ENCODE peak calls at places on chromosomes 6 and 20, in ten cellular contexts. T is A549; X is lower lobe of right lung; G is CD8-positive, alpha-beta T cell; N is psoas muscle; R is tibial artery; C is foreskin keratinocyte; F is RWPE1; K is ovary; P is heart left ventricle. B is an unnamed sample.

GRCh38 chr20:33005132-33005566 is 916 bp upstream of the SUN5 start:
- DNase-seq in P (no peak), K (no peak), R (no peak), X (no peak), N (no peak), G (no peak), F (no peak), T (peak; percentile 43), C (no peak), B (no peak)

GRCh38 chr20:32652739-32653526 is 20.8 kb downstream of the C20orf203 start:
- DNase-seq in F (peak; percentile 95), X (peak; percentile 86), C (peak; percentile 48), R (peak; percentile 81), P (peak; percentile 85), K (peak; percentile 85), T (peak; percentile 76), N (peak; percentile 89), G (peak; percentile 88), B (peak; percentile 82)

GRCh38 chr20:53405070-53405603 is 188.5 kb downstream of the ZNF217 start:
- DNase-seq in X (no peak), F (no peak), T (no peak), G (no peak), R (no peak), K (no peak), C (no peak), N (no peak), P (no peak), B (no peak)

GRCh38 chr20:53087034-53087777 is 115.0 kb downstream of the TSHZ2 start:
- DNase-seq in K (no peak), X (no peak), N (no peak), P (no peak), R (no peak), T (no peak), F (no peak), C (no peak), G (no peak), B (no peak)

GRCh38 chr20:59802471-59803221 is 130.8 kb downstream of the SYCP2 start:
- DNase-seq in G (no peak), P (no peak), X (no peak), F (no peak), N (no peak), R (no peak), T (no peak), C (no peak), K (no peak), B (no peak)

GRCh38 chr20:38550274-38550673 is 30.7 kb upstream of the ADIG start:
- DNase-seq in R (no peak), K (no peak), P (no peak), C (no peak), T (no peak), N (no peak), G (no peak), F (peak; percentile 37), X (no peak), B (no peak)

GRCh38 chr20:40990542-40991120 is 38.0 kb upstream of the TOP1 start:
- DNase-seq in G (peak; percentile 68), F (peak; percentile 99), R (peak; percentile 88), C (peak; percentile 77), X (peak; percentile 82), K (peak; percentile 74), N (peak; percentile 83), T (peak; percentile 85), P (peak; percentile 82), B (peak; percentile 79)

GRCh38 chr6:30885481-30885998 is 1.2 kb downstream of the DDR1 start:
- DNase-seq in N (no peak), X (no peak), C (peak; percentile 77), G (no peak), T (peak; percentile 60), R (peak; percentile 62), F (peak; percentile 46), K (no peak), P (no peak), B (peak; percentile 33)

GRCh38 chr20:49680475-49680874 is 33.2 kb downstream of the B4GALT5 start:
- DNase-seq in K (no peak), C (no peak), T (no peak), R (no peak), G (no peak), F (no peak), X (no peak), N (no peak), P (no peak), B (no peak)

GRCh38 chr6:160355001-160355400 is 6.8 kb downstream of the SLC22A3 start:
- DNase-seq in G (no peak), P (no peak), X (no peak), C (peak; percentile 72), F (peak; percentile 76), K (no peak), R (peak; percentile 80), T (peak; percentile 56), N (no peak), B (no peak)

GRCh38 chr20:49888341-49889244 is 26.7 kb downstream of the SPATA2 start:
- DNase-seq in N (no peak), T (peak; percentile 66), P (no peak), R (peak; percentile 72), C (peak; percentile 13), X (no peak), G (peak; percentile 53), F (peak; percentile 77), K (peak; percentile 63), B (peak; percentile 86)

GRCh38 chr20:37316116-37316774 is 26.8 kb downstream of the MANBAL start:
- DNase-seq in F (no peak), C (no peak), X (no peak), R (no peak), T (no peak), N (no peak), G (peak; percentile 26), P (no peak), K (no peak), B (no peak)

GRCh38 chr6:156427345-156427744 is 349.8 kb upstream of the ARID1B start:
- DNase-seq in P (peak; percentile 75), N (no peak), C (peak; percentile 96), X (no peak), K (no peak), G (no peak), F (peak; percentile 61), R (peak; percentile 89), T (peak; percentile 57), B (peak; percentile 20)

GRCh38 chr20:63153254-63154221 is 62.4 kb downstream of the YTHDF1 start:
- DNase-seq in P (peak; percentile 5), R (no peak), X (no peak), G (no peak), N (peak; percentile 14), K (no peak), C (no peak), F (no peak), T (no peak), B (peak; percentile 22)

GRCh38 chr6:47653706-47654105 is 44.7 kb upstream of the ADGRF4 start:
- DNase-seq in X (no peak), P (no peak), R (no peak), G (no peak), F (no peak), N (no peak), T (no peak), C (no peak), K (no peak), B (no peak)

GRCh38 chr6:162509821-162510220 is 217.7 kb downstream of the PRKN start:
- DNase-seq in K (no peak), X (no peak), N (no peak), T (no peak), R (no peak), C (no peak), F (no peak), G (no peak), P (no peak), B (no peak)

GRCh38 chr6:165231581-165232276 is 77.7 kb downstream of the C6orf118 start:
- DNase-seq in F (peak; percentile 29), C (peak; percentile 9), P (peak; percentile 31), K (no peak), N (no peak), R (no peak), X (no peak), T (peak; percentile 39), G (no peak), B (no peak)

GRCh38 chr20:25484911-25485511 is 77.5 kb downstream of the GINS1 start:
- DNase-seq in K (no peak), R (no peak), G (no peak), P (no peak), X (no peak), T (no peak), N (no peak), F (peak; percentile 61), C (peak; percentile 93), B (no peak)

GRCh38 chr20:6008254-6008653 is 45.6 kb downstream of the LRRN4 start:
- DNase-seq in X (peak; percentile 64), F (peak; percentile 86), G (no peak), K (peak; percentile 48), R (peak; percentile 83), C (peak; percentile 91), T (peak; percentile 78), P (peak; percentile 67), N (peak; percentile 78), B (no peak)

GRCh38 chr20:46930940-46931339 is 36.3 kb downstream of the EYA2 start:
- DNase-seq in K (no peak), F (no peak), R (no peak), X (no peak), T (no peak), P (no peak), C (no peak), G (no peak), N (no peak), B (no peak)
- H3K27ac ChIP-seq in K (no peak overlapping the region), F (no peak overlapping the region), R (no peak overlapping the region), X (no peak overlapping the region), T (no peak overlapping the region), P (no peak overlapping the region), C (no peak overlapping the region), G (no peak overlapping the region), N (no peak overlapping the region), B (peak overlapping the region; percentile 36)

DNA sequence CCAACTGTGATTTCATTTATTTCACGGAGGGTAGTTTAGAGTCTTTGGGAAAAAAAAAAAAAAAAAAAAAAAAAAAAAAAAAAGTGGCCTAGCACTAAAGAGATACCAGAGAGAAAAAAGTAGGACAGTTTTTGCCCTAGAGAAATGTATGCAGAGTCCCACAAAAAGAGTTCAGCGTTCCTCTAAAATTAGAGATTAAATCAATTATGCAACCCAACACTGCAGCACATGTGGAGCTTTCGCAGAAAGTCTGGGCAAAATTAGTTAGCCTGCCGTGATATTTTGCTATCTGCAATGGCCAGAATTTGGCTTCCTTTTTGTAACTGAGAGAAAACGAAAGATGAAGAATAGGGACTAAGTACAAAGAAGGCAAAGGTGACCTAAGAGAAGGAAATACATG is 309.8 kb downstream of the PKHD1 start:
- DNase-seq in P (no peak), R (no peak), X (no peak), C (no peak), K (no peak), T (no peak), N (no peak), F (no peak), G (no peak), B (no peak)
- H3K27ac ChIP-seq in P (no peak overlapping the region), R (no peak overlapping the region), X (no peak overlapping the region), C (no peak overlapping the region), K (no peak overlapping the region), T (no peak overlapping the region), N (no peak overlapping the region), F (no peak overlapping the region), G (no peak overlapping the region), B (no peak overlapping the region)

GRCh38 chr20:13819885-13820645 is 35.2 kb downstream of the NDUFAF5 start:
- DNase-seq in K (peak; percentile 30), F (peak; percentile 79), C (peak; percentile 79), R (no peak), P (peak; percentile 44), N (peak; percentile 63), X (no peak), G (no peak), T (peak; percentile 73), B (no peak)
- H3K27ac ChIP-seq in K (no peak overlapping the region), F (no peak overlapping the region), C (no peak overlapping the region), R (no peak overlapping the region), P (no peak overlapping the region), N (peak overlapping the region; percentile 52), X (no peak overlapping the region), G (no peak overlapping the region), T (no peak overlapping the region), B (no peak overlapping the region)

GRCh38 chr6:26312501-26313390 is 52.3 kb upstream of the BTN3A2 start:
- DNase-seq in K (peak; percentile 84), R (peak; percentile 84), P (peak; percentile 60), N (peak; percentile 84), X (peak; percentile 72), C (peak; percentile 91), T (peak; percentile 91), G (peak; percentile 87), F (no peak), B (peak; percentile 71)
- H3K27ac ChIP-seq in K (peak overlapping the region; percentile 31), R (peak overlapping the region; percentile 41), P (peak overlapping the region; percentile 67), N (peak overlapping the region; percentile 81), X (peak overlapping the region; percentile 27), C (no peak overlapping the region), T (peak overlapping the region; percentile 76), G (peak overlapping the region; percentile 49), F (peak overlapping the region; percentile 53), B (peak overlapping the region; percentile 82)

B was measured in dorsolateral prefrontal cortex.